ENCODE peak calls at places on chromosome 9, in five cellular contexts. X is fibroblast of the aortic adventitia, I is breast epithelium, M is adipocyte, D is SK-N-SH. O is an unnamed sample.

GRCh38 chr9:36632892-36633291 is 60.2 kb downstream of the MELK start:
- DNase-seq in X (peak; percentile 70), I (no peak), M (peak; percentile 59), D (peak; percentile 47), O (no peak)

GRCh38 chr9:76877961-76878360 is 28.0 kb downstream of the PRUNE2 start:
- DNase-seq in X (no peak), M (no peak), I (no peak), D (no peak), O (no peak)

GRCh38 chr9:35114113-35114847 is 1.4 kb downstream of the ATOSB start:
- DNase-seq in M (peak; percentile 99), X (peak; percentile 96), I (peak; percentile 67), D (peak; percentile 62), O (peak; percentile 66)

GRCh38 chr9:76302947-76303550 is 91.2 kb downstream of the RFK start:
- DNase-seq in I (no peak), X (peak; percentile 79), D (peak; percentile 47), M (peak; percentile 86), O (peak; percentile 0)

GRCh38 chr9:37904647-37905505 is 949 bp upstream of the SLC25A51 start:
- DNase-seq in D (peak; percentile 56), M (no peak), I (no peak), X (peak; percentile 65), O (no peak)

GRCh38 chr9:426264-426663 is 211.6 kb downstream of the DOCK8 start:
- DNase-seq in M (no peak), X (no peak), I (no peak), D (no peak), O (no peak)

GRCh38 chr9:131477367-131477766 is 25.4 kb upstream of the POMT1 start:
- DNase-seq in X (no peak), I (no peak), D (no peak), M (no peak), O (no peak)

GRCh38 chr9:73118898-73119554 is 32.6 kb upstream of the ANXA1 start:
- DNase-seq in D (no peak), I (no peak), M (peak; percentile 58), X (peak; percentile 82), O (no peak)

GRCh38 chr9:136232964-136233363 is 12.6 kb downstream of the QSOX2 start:
- DNase-seq in M (no peak), X (no peak), I (no peak), D (no peak), O (no peak)

GRCh38 chr9:33159760-33160127 is 7.4 kb downstream of the B4GALT1 start:
- DNase-seq in D (peak; percentile 43), I (peak; percentile 60), M (peak; percentile 74), X (peak; percentile 79), O (no peak)

GRCh38 chr9:8693147-8693921 is 893.8 kb upstream of the DMAC1 start:
- DNase-seq in M (no peak), X (no peak), D (no peak), I (no peak), O (no peak)

GRCh38 chr9:125412166-125412565 is 150.5 kb downstream of the GAPVD1 start:
- DNase-seq in D (no peak), M (no peak), I (no peak), X (no peak), O (no peak)

GRCh38 chr9:27654629-27655285 is 81.5 kb upstream of the C9orf72 start:
- DNase-seq in I (no peak), X (no peak), D (no peak), M (no peak), O (no peak)

GRCh38 chr9:116842658-116843057 is 155.6 kb downstream of the TRIM32 start:
- DNase-seq in I (no peak), D (no peak), M (no peak), X (no peak), O (peak; percentile 35)

GRCh38 chr9:83598487-83598886 is 24.5 kb upstream of the IDNK start:
- DNase-seq in M (peak; percentile 80), X (peak; percentile 30), I (no peak), D (no peak), O (no peak)

GRCh38 chr9:131875828-131876485 is 136.1 kb upstream of the RAPGEF1 start:
- DNase-seq in I (no peak), X (peak; percentile 9), D (no peak), M (no peak), O (no peak)

GRCh38 chr9:34514816-34515215 is 8.0 kb downstream of the ENHO start:
- DNase-seq in D (no peak), M (no peak), I (no peak), X (no peak), O (no peak)

GRCh38 chr9:22010881-22011625 is 1.9 kb upstream of the CDKN2B start:
- DNase-seq in X (peak; percentile 57), M (peak; percentile 65), I (no peak), D (no peak), O (peak; percentile 16)

DNA sequence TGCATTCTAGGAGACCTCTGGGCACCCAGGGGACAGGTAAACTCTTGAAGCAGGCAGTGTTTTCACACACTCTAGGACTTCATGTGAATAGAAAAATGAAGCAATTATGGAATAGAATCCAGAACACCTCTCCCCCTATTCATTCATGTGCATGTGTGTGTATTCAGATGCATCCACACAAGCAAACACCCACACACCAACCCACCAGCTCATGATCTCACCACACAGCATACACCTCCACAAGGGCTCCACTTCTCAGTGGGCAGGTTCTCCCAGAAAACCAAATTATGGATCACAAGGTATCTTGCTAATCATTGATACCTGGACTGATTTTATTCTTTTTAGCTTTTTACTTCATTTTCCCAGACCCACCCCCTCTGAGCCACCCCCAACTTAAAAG is 21.2 kb upstream of the HSD17B3 start:
- DNase-seq in D (no peak), I (no peak), M (no peak), X (no peak), O (no peak)
- H3K4me3 ChIP-seq in D (no peak overlapping the region), I (no peak overlapping the region), M (no peak overlapping the region), X (no peak overlapping the region), O (no peak overlapping the region)

GRCh38 chr9:114395768-114396167 is 8.0 kb upstream of the AKNA start:
- DNase-seq in D (no peak), X (no peak), M (no peak), I (no peak), O (no peak)
- H3K4me3 ChIP-seq in D (no peak overlapping the region), X (peak overlapping the region; percentile 97), M (peak overlapping the region; percentile 93), I (no peak overlapping the region), O (no peak overlapping the region)

GRCh38 chr9:129336130-129336528 is 158.1 kb upstream of the IER5L start:
- DNase-seq in M (no peak), D (no peak), X (peak; percentile 88), I (no peak), O (no peak)

GRCh38 chr9:129335456-129336129 is 157.5 kb upstream of the IER5L start:
- DNase-seq in M (no peak), D (no peak), X (no peak), I (peak; percentile 52), O (no peak)

GRCh38 chr9:129334744-129335080 is 156.7 kb upstream of the IER5L start:
- DNase-seq in X (no peak), M (no peak), D (no peak), I (no peak), O (no peak)

GRCh38 chr9:129337287-129338140 is 159.5 kb upstream of the IER5L start:
- DNase-seq in X (no peak), D (no peak), M (no peak), I (no peak), O (no peak)

GRCh38 chr9:129336601-129337286 is 158.7 kb upstream of the IER5L start:
- DNase-seq in I (peak; percentile 72), D (no peak), M (peak; percentile 77), X (peak; percentile 81), O (no peak)
- H3K4me3 ChIP-seq in I (peak overlapping the region; percentile 31), D (no peak overlapping the region), M (peak overlapping the region; percentile 73), X (peak overlapping the region; percentile 28), O (no peak overlapping the region)

GRCh38 chr9:14730367-14730958 is 7.9 kb upstream of the CER1 start:
- DNase-seq in D (no peak), I (no peak), X (no peak), M (no peak), O (no peak)
- H3K4me3 ChIP-seq in D (no peak overlapping the region), I (no peak overlapping the region), X (no peak overlapping the region), M (no peak overlapping the region), O (no peak overlapping the region)

GRCh38 chr9:134138292-134138691 is 2.4 kb downstream of the WDR5 start:
- DNase-seq in D (no peak), I (no peak), M (no peak), X (no peak), O (no peak)
- H3K4me3 ChIP-seq in D (no peak overlapping the region), I (no peak overlapping the region), M (peak overlapping the region; percentile 33), X (peak overlapping the region; percentile 37), O (no peak overlapping the region)

DNA sequence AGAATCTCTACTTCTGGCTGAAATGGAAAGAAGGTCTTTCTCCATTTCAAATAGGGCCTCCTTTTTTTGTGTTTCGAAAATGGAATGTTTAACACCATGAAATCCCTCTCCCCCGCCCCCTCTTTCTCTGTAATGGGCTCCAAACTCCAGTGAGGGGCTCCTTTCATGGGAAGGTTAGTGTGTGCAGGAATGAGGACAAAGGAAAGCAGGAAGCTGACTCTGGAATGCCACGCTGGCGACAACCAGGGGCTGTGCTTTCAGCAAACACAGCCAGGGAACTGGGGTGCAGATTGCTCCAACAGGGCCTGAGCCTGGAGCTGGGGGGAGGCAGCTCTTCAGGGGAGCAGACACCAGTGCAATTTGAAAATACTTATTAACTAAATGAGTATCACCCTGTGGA is 82.8 kb downstream of the CRB2 start:
- DNase-seq in I (no peak), X (no peak), D (no peak), M (no peak), O (no peak)
- H3K4me3 ChIP-seq in I (no peak overlapping the region), X (no peak overlapping the region), D (no peak overlapping the region), M (no peak overlapping the region), O (no peak overlapping the region)

GRCh38 chr9:92482336-92482735 is at the start of gene ASPN:
- DNase-seq in D (no peak), I (no peak), M (peak; percentile 89), X (peak; percentile 96), O (no peak)
- H3K4me3 ChIP-seq in D (no peak within 1 kb of the TSS), I (no peak within 1 kb of the TSS), M (peak within 1 kb of the TSS; percentile 61), X (peak within 1 kb of the TSS; percentile 56), O (no peak within 1 kb of the TSS)

DNA sequence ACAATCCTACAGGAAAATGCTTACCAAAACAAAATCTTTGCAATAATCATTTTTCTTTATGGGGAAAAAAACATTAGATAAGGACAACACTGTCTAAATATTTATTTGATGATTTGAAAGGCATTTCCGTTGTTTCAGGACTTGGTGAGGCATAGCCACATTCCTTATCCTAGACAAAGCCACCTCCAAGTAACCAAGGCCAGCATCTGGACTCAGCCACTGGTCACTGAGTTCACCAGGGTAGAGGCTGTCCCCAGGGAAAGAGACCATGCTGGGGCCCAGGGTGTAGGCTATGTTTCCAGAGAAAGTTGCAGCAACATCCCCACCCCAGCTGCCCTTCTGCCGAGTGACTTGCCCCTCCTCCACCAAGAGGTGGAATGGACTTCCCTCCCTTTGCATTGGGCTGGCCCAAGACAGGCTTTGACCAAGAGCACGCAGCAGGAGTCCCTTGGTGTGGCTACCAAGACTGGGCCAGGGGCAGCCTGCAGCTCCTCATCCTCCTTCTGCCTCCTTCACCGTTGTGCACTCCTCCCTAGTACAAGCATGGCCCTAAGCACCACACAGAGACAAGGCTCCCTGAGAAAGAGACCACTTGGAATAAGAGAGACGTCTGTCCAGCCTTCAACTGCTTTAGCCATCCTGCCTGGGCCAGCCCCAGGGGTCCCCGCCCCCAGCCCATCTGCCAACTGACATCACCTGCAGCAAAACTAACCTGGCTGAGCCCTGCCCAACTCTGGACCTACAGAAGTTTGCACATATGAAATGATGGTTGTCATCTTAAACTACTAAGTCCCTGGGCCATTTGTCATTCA is 68.1 kb upstream of the SPIN1 start:
- DNase-seq in M (no peak), I (no peak), X (no peak), D (no peak), O (no peak)
- H3K4me3 ChIP-seq in M (no peak overlapping the region), I (no peak overlapping the region), X (no peak overlapping the region), D (no peak overlapping the region), O (no peak overlapping the region)

O was measured in Caco-2.